ENCODE peak calls at places on chromosomes 4 and X, in six cellular contexts. P is GM12865; S is CD4-positive, alpha-beta T cell; J is tibial artery; M is A549; C is mesothelial cell of epicardium. Y is an unnamed sample.

GRCh38 chrX:43940811-43941210 is 32.4 kb downstream of the NDP start:
- DNase-seq in P (no peak), S (no peak), J (no peak), M (no peak), C (no peak), Y (no peak)

GRCh38 chr4:81352476-81352875 is 119.2 kb downstream of the RASGEF1B start:
- DNase-seq in P (no peak), S (no peak), J (no peak), M (no peak), C (no peak), Y (no peak)

GRCh38 chr4:173404296-173404865 is 5.5 kb upstream of the SCRG1 start:
- DNase-seq in P (no peak), S (no peak), J (no peak), M (no peak), C (no peak), Y (no peak)

GRCh38 chr4:94491322-94491721 is 39.6 kb downstream of the PDLIM5 start:
- DNase-seq in P (no peak), S (no peak), J (no peak), M (no peak), C (no peak), Y (no peak)

GRCh38 chr4:70471897-70472296 is at the start of gene MUC7:
- DNase-seq in P (no peak), S (no peak), J (no peak), M (no peak), C (no peak), Y (peak)

GRCh38 chr4:19748470-19748869 is 503.2 kb upstream of the SLIT2 start:
- DNase-seq in P (no peak), S (no peak), J (no peak), M (no peak), C (no peak), Y (no peak)

GRCh38 chr4:103032575-103032974 is 13.1 kb upstream of the SLC9B1 start:
- DNase-seq in P (peak), S (no peak), J (no peak), M (no peak), C (no peak), Y (no peak)

GRCh38 chrX:3345281-3346081 is 971 bp downstream of the MXRA5 start:
- DNase-seq in P (no peak), S (no peak), J (peak), M (no peak), C (peak), Y (no peak)

GRCh38 chr4:6856391-6856790 is 53.2 kb upstream of the TBC1D14 start:
- DNase-seq in P (no peak), S (no peak), J (no peak), M (no peak), C (no peak), Y (no peak)

GRCh38 chr4:6944311-6945051 is 34.9 kb downstream of the TBC1D14 start:
- DNase-seq in P (no peak), S (no peak), J (no peak), M (no peak), C (no peak), Y (no peak)

GRCh38 chrX:136667446-136668168 is 19.6 kb downstream of the CD40LG start:
- DNase-seq in P (no peak), S (no peak), J (no peak), M (no peak), C (no peak), Y (no peak)

GRCh38 chr4:147933316-147933715 is 201.4 kb downstream of the ARHGAP10 start:
- DNase-seq in P (no peak), S (no peak), J (no peak), M (no peak), C (no peak), Y (no peak)

GRCh38 chr4:7417639-7418038 is 17.1 kb downstream of the PSAPL1 start:
- DNase-seq in P (no peak), S (no peak), J (peak), M (no peak), C (peak), Y (no peak)

GRCh38 chr4:159269143-159269542 is 166.3 kb downstream of the RAPGEF2 start:
- DNase-seq in P (no peak), S (no peak), J (no peak), M (no peak), C (no peak), Y (peak)

GRCh38 chr4:65698631-65699030 is 28.3 kb upstream of the EPHA5 start:
- DNase-seq in P (no peak), S (no peak), J (no peak), M (no peak), C (no peak), Y (no peak)

GRCh38 chr4:157992038-157992706 is 180.7 kb downstream of the GASK1B start:
- DNase-seq in P (peak), S (no peak), J (no peak), M (peak), C (no peak), Y (peak)

GRCh38 chr4:147590249-147590920 is 26.8 kb upstream of the TMEM184C start:
- DNase-seq in P (peak), S (peak), J (no peak), M (peak), C (peak), Y (no peak)

GRCh38 chrX:92247076-92247475 is 467.9 kb downstream of the PCDH11X start:
- DNase-seq in P (no peak), S (no peak), J (no peak), M (no peak), C (no peak), Y (no peak)

GRCh38 chr4:79865253-79865652 is 207.8 kb downstream of the ANTXR2 start:
- DNase-seq in P (no peak), S (no peak), J (no peak), M (no peak), C (no peak), Y (no peak)

GRCh38 chr4:129092636-129093172 is 635 bp downstream of the SCLT1 start:
- DNase-seq in P (no peak), S (no peak), J (no peak), M (no peak), C (no peak), Y (no peak)

GRCh38 chr4:70992354-70992753 is 1.1 kb upstream of the DCK start:
- DNase-seq in P (peak), S (no peak), J (no peak), M (no peak), C (no peak), Y (no peak)

GRCh38 chrX:150475466-150475865 is 93.0 kb upstream of the MTM1 start:
- DNase-seq in P (no peak), S (no peak), J (no peak), M (no peak), C (no peak), Y (no peak)

GRCh38 chr4:67680568-67681222 is 20.3 kb downstream of the UBA6 start:
- DNase-seq in P (no peak), S (no peak), J (no peak), M (no peak), C (no peak), Y (no peak)

DNA sequence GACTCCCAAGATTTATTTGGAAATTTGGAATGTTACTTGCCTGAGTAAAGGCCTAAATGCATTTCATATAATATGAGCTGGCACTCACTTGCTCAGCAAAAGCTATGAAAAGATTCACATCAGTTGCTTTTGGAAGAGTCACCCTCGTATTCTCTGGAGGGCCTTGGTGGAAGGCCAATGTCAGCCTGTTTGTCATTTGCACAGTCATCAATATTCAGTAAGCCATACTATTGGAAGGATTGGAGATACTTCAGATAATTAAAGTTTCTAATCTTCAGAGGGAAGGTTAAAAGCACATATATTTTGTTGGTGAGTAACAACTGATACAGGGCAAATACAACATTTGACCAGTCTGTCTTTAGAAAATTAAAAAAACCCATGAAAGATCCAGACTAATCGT is 36.6 kb downstream of the VCX3A start:
- DNase-seq in P (no peak), S (no peak), J (no peak), M (no peak), C (no peak), Y (no peak)
- TF ChIP-seq CTCF in P (no peak), S (no peak), J (no peak), M (no peak), C (no peak), Y (no peak)

GRCh38 chrX:102659790-102660757 is 8.8 kb downstream of the GPRASP1 start:
- DNase-seq in P (peak), S (peak), J (peak), M (peak), C (peak), Y (peak)
- TF ChIP-seq CTCF in P (no peak), S (no peak), J (peak), M (no peak), C (no peak), Y (peak)

GRCh38 chr4:48187813-48188212 is 53.8 kb upstream of the TXK start:
- DNase-seq in P (no peak), S (no peak), J (no peak), M (no peak), C (no peak), Y (no peak)

GRCh38 chr4:48193096-48193836 is 59.2 kb upstream of the TXK start:
- DNase-seq in P (peak), S (no peak), J (no peak), M (no peak), C (no peak), Y (no peak)

GRCh38 chr4:48190839-48191238 is 56.8 kb upstream of the TXK start:
- DNase-seq in P (peak), S (no peak), J (no peak), M (no peak), C (no peak), Y (no peak)

GRCh38 chr4:48191758-48192157 is 57.7 kb upstream of the TXK start:
- DNase-seq in P (no peak), S (no peak), J (no peak), M (no peak), C (no peak), Y (no peak)

DNA sequence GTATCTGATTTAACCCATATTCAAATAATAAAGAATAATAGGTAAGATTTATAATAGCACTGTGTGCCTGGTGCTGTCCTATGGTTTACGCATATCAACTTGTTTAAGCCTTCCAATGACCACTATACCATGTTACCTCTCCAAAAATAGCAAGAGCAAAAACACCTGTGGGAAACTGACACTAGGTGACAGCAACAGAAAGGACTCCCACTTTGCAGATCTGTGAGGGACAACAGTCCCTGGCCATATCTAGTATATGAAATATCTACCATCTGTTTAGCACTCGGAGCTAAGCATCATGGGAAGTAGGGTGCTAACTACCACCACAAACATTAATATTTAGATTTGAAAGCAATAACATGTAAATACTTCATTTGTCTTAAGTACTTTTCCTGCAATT is 55.7 kb upstream of the TXK start:
- DNase-seq in P (no peak), S (no peak), J (no peak), M (no peak), C (no peak), Y (no peak)
- TF ChIP-seq CTCF in P (no peak), S (no peak), J (no peak), M (no peak), C (no peak), Y (no peak)

GRCh38 chr4:117134386-117134785 is 49.0 kb upstream of the TRAM1L1 start:
- DNase-seq in P (peak), S (no peak), J (no peak), M (peak), C (no peak), Y (peak)
- TF ChIP-seq CTCF in P (peak), S (no peak), J (no peak), M (peak), C (peak), Y (peak)

GRCh38 chr4:126106658-126107057 is 791.9 kb downstream of the FAT4 start:
- DNase-seq in P (peak), S (no peak), J (no peak), M (no peak), C (no peak), Y (no peak)
- TF ChIP-seq CTCF in P (peak), S (no peak), J (no peak), M (no peak), C (peak), Y (peak)

GRCh38 chrX:56975611-56976010 is 19.7 kb downstream of the SPIN3 start:
- DNase-seq in P (no peak), S (no peak), J (no peak), M (no peak), C (no peak), Y (no peak)
- TF ChIP-seq CTCF in P (no peak), S (no peak), J (no peak), M (no peak), C (no peak), Y (no peak)

GRCh38 chr4:140372607-140373327 is 679 bp upstream of the SCOC start:
- DNase-seq in P (peak), S (peak), J (no peak), M (peak), C (no peak), Y (no peak)
- TF ChIP-seq CTCF in P (peak), S (peak), J (peak), M (no peak), C (no peak), Y (no peak)

GRCh38 chrX:19889582-19890342 is 2.4 kb upstream of the SH3KBP1 start:
- DNase-seq in P (peak), S (no peak), J (no peak), M (peak), C (peak), Y (peak)
- TF ChIP-seq CTCF in P (peak), S (no peak), J (no peak), M (no peak), C (no peak), Y (peak)

GRCh38 chr4:100826067-100826466 is 308.2 kb upstream of the EMCN start:
- DNase-seq in P (peak), S (no peak), J (no peak), M (no peak), C (no peak), Y (no peak)
- TF ChIP-seq CTCF in P (no peak), S (no peak), J (no peak), M (no peak), C (no peak), Y (no peak)